ENCODE peak calls at places on chromosomes 13 and 19, in ten cellular contexts. L is suprapubic skin, J is HepG2, X is HCT116, O is transverse colon, V is endothelial cell of umbilical vein, I is breast epithelium, F is K562, Z is stomach, Q is GM12878. B is an unnamed sample.

GRCh38 chr13:110216403-110217041 is 90.4 kb downstream of the COL4A1 start:
- DNase-seq in L (no peak), J (no peak), X (no peak), O (no peak), V (peak), I (no peak), F (no peak), Z (no peak), Q (no peak), B (no peak)

GRCh38 chr19:22052644-22053013 is 345 bp downstream of the ZNF257 start:
- DNase-seq in L (no peak), J (no peak), X (no peak), O (no peak), V (no peak), I (no peak), F (peak), Z (no peak), Q (no peak), B (no peak)

GRCh38 chr13:54183728-54184127 is 1155.1 kb downstream of the OLFM4 start:
- DNase-seq in L (no peak), J (no peak), X (no peak), O (no peak), V (no peak), I (no peak), F (no peak), Z (no peak), Q (no peak), B (no peak)

GRCh38 chr19:54493967-54494585 is 8.6 kb upstream of the LAIR2 start:
- DNase-seq in L (no peak), J (no peak), X (no peak), O (no peak), V (no peak), I (no peak), F (no peak), Z (no peak), Q (no peak), B (no peak)

GRCh38 chr19:44770550-44771257 is 7.0 kb upstream of the CBLC start:
- DNase-seq in L (peak), J (peak), X (peak), O (peak), V (peak), I (peak), F (peak), Z (peak), Q (peak), B (peak)

GRCh38 chr13:32033744-32034143 is 2.2 kb downstream of the FRY start:
- DNase-seq in L (no peak), J (no peak), X (no peak), O (no peak), V (peak), I (no peak), F (no peak), Z (no peak), Q (no peak), B (no peak)

GRCh38 chr13:33280923-33281322 is 4.6 kb downstream of the STARD13 start:
- DNase-seq in L (no peak), J (no peak), X (no peak), O (no peak), V (no peak), I (no peak), F (no peak), Z (no peak), Q (no peak), B (no peak)

GRCh38 chr19:28883241-28883693 is 329.7 kb downstream of the UQCRFS1 start:
- DNase-seq in L (no peak), J (no peak), X (no peak), O (no peak), V (no peak), I (no peak), F (no peak), Z (no peak), Q (no peak), B (no peak)

GRCh38 chr13:54945978-54946377 is 1917.4 kb downstream of the OLFM4 start:
- DNase-seq in L (no peak), J (no peak), X (no peak), O (no peak), V (no peak), I (no peak), F (no peak), Z (no peak), Q (no peak), B (no peak)

GRCh38 chr13:114043421-114044053 is 69.7 kb upstream of the C13orf46 start:
- DNase-seq in L (no peak), J (peak), X (no peak), O (peak), V (no peak), I (no peak), F (no peak), Z (peak), Q (no peak), B (no peak)

GRCh38 chr19:35347171-35347929 is at the start of gene FFAR1:
- DNase-seq in L (peak), J (no peak), X (no peak), O (peak), V (no peak), I (peak), F (no peak), Z (peak), Q (peak), B (peak)

GRCh38 chr13:20412761-20413355 is 112.8 kb downstream of the CRYL1 start:
- DNase-seq in L (peak), J (no peak), X (no peak), O (no peak), V (no peak), I (no peak), F (no peak), Z (no peak), Q (no peak), B (no peak)

GRCh38 chr13:32659736-32660135 is 73.5 kb downstream of the PDS5B start:
- DNase-seq in L (no peak), J (no peak), X (no peak), O (no peak), V (peak), I (no peak), F (no peak), Z (no peak), Q (no peak), B (no peak)

GRCh38 chr13:87821512-87821911 is 150.3 kb downstream of the SLITRK5 start:
- DNase-seq in L (no peak), J (no peak), X (no peak), O (no peak), V (no peak), I (no peak), F (no peak), Z (no peak), Q (no peak), B (no peak)

GRCh38 chr13:80029170-80029569 is 311.8 kb downstream of the SPRY2 start:
- DNase-seq in L (no peak), J (no peak), X (no peak), O (no peak), V (no peak), I (no peak), F (no peak), Z (no peak), Q (no peak), B (no peak)

GRCh38 chr19:33399745-33400681 is 26.5 kb downstream of the CEBPG start:
- DNase-seq in L (no peak), J (no peak), X (no peak), O (peak), V (no peak), I (peak), F (no peak), Z (no peak), Q (no peak), B (no peak)

GRCh38 chr13:113151745-113152707 is 6.4 kb upstream of the PROZ start:
- DNase-seq in L (peak), J (no peak), X (no peak), O (no peak), V (no peak), I (no peak), F (no peak), Z (no peak), Q (no peak), B (no peak)

GRCh38 chr13:113460599-113460998 is 7.3 kb upstream of the ADPRHL1 start:
- DNase-seq in L (no peak), J (no peak), X (no peak), O (no peak), V (no peak), I (no peak), F (no peak), Z (no peak), Q (no peak), B (no peak)

GRCh38 chr13:28489975-28490550 is 4.9 kb downstream of the FLT1 start:
- DNase-seq in L (no peak), J (no peak), X (no peak), O (no peak), V (peak), I (no peak), F (no peak), Z (no peak), Q (no peak), B (no peak)

GRCh38 chr13:113672002-113672651 is 5.1 kb downstream of the GRK1 start:
- DNase-seq in L (peak), J (no peak), X (no peak), O (no peak), V (no peak), I (no peak), F (no peak), Z (no peak), Q (no peak), B (no peak)

GRCh38 chr19:29239220-29239776 is 26.3 kb upstream of the UQCRFS1 start:
- DNase-seq in L (no peak), J (no peak), X (no peak), O (no peak), V (no peak), I (no peak), F (no peak), Z (no peak), Q (no peak), B (no peak)

GRCh38 chr19:33604651-33605050 is 17.1 kb upstream of the CHST8 start:
- DNase-seq in L (no peak), J (no peak), X (no peak), O (no peak), V (no peak), I (no peak), F (no peak), Z (peak), Q (no peak), B (no peak)

GRCh38 chr19:9913237-9914000 is 22.9 kb downstream of the OLFM2 start:
- DNase-seq in L (no peak), J (no peak), X (no peak), O (peak), V (no peak), I (no peak), F (peak), Z (peak), Q (no peak), B (no peak)

GRCh38 chr13:91056746-91057145 is 290.7 kb upstream of the MIR17HG start:
- DNase-seq in L (no peak), J (no peak), X (no peak), O (no peak), V (no peak), I (no peak), F (no peak), Z (no peak), Q (peak), B (no peak)

GRCh38 chr13:49386664-49387063 is 57.2 kb downstream of the CAB39L start:
- DNase-seq in L (no peak), J (no peak), X (no peak), O (no peak), V (no peak), I (no peak), F (no peak), Z (no peak), Q (no peak), B (no peak)

GRCh38 chr19:8608858-8609209 is 1.7 kb downstream of the ADAMTS10 start:
- DNase-seq in L (no peak), J (no peak), X (no peak), O (no peak), V (no peak), I (no peak), F (no peak), Z (no peak), Q (no peak), B (no peak)

GRCh38 chr19:14028901-14029300 is 953 bp downstream of the RLN3 start:
- DNase-seq in L (no peak), J (no peak), X (no peak), O (no peak), V (no peak), I (no peak), F (no peak), Z (no peak), Q (no peak), B (no peak)

GRCh38 chr13:58907347-58907746 is 1256.4 kb downstream of the DIAPH3 start:
- DNase-seq in L (no peak), J (no peak), X (no peak), O (no peak), V (no peak), I (no peak), F (no peak), Z (no peak), Q (no peak), B (no peak)

GRCh38 chr19:53647350-53647749 is 15.6 kb downstream of the DPRX start:
- DNase-seq in L (no peak), J (no peak), X (no peak), O (no peak), V (no peak), I (no peak), F (no peak), Z (no peak), Q (no peak), B (no peak)

GRCh38 chr13:97253581-97254293 is 31.6 kb downstream of the MBNL2 start:
- DNase-seq in L (no peak), J (no peak), X (no peak), O (no peak), V (no peak), I (no peak), F (no peak), Z (no peak), Q (no peak), B (no peak)

GRCh38 chr13:27599845-27600553 is 20.3 kb downstream of the LNX2 start:
- DNase-seq in L (no peak), J (peak), X (peak), O (no peak), V (peak), I (no peak), F (peak), Z (peak), Q (no peak), B (no peak)

GRCh38 chr13:26964278-26965057 is 203.9 kb upstream of the GPR12 start:
- DNase-seq in L (no peak), J (no peak), X (no peak), O (no peak), V (no peak), I (no peak), F (no peak), Z (no peak), Q (no peak), B (no peak)

GRCh38 chr19:15199652-15200574 is 882 bp downstream of the NOTCH3 start:
- DNase-seq in L (no peak), J (no peak), X (no peak), O (no peak), V (no peak), I (peak), F (no peak), Z (no peak), Q (no peak), B (no peak)

GRCh38 chr19:3768015-3768747 is 3.8 kb downstream of the RAX2 start:
- DNase-seq in L (no peak), J (no peak), X (no peak), O (no peak), V (no peak), I (no peak), F (no peak), Z (no peak), Q (no peak), B (no peak)

GRCh38 chr13:113428469-113428865 is 24.8 kb downstream of the ADPRHL1 start:
- DNase-seq in L (no peak), J (no peak), X (no peak), O (no peak), V (no peak), I (no peak), F (no peak), Z (no peak), Q (no peak), B (no peak)

GRCh38 chr19:54337858-54338230 is 1.1 kb downstream of the LILRA4 start:
- DNase-seq in L (no peak), J (no peak), X (no peak), O (no peak), V (no peak), I (no peak), F (no peak), Z (no peak), Q (no peak), B (no peak)

GRCh38 chr13:35699181-35699580 is 222.7 kb upstream of the MAB21L1 start:
- DNase-seq in L (no peak), J (no peak), X (no peak), O (no peak), V (no peak), I (no peak), F (no peak), Z (no peak), Q (no peak), B (no peak)

GRCh38 chr19:6611441-6611852 is 20.5 kb upstream of the CD70 start:
- DNase-seq in L (no peak), J (no peak), X (no peak), O (no peak), V (no peak), I (no peak), F (no peak), Z (no peak), Q (no peak), B (no peak)

GRCh38 chr19:2607712-2608601 is 94.5 kb downstream of the GNG7 start:
- DNase-seq in L (no peak), J (no peak), X (no peak), O (peak), V (no peak), I (no peak), F (no peak), Z (no peak), Q (peak), B (no peak)

GRCh38 chr19:46384396-46384795 is 29.0 kb downstream of the CCDC8 start:
- DNase-seq in L (peak), J (no peak), X (no peak), O (no peak), V (no peak), I (no peak), F (no peak), Z (no peak), Q (no peak), B (no peak)
- TF ChIP-seq POLR2A in L (no peak), J (no peak), X (no peak), O (no peak), V (no peak), I (no peak), F (no peak), Z (no peak), Q (no peak), B (no peak)

GRCh38 chr19:11288349-11288748 is 7.6 kb upstream of the TSPAN16 start:
- DNase-seq in L (no peak), J (no peak), X (no peak), O (no peak), V (peak), I (no peak), F (peak), Z (no peak), Q (no peak), B (no peak)

GRCh38 chr19:11284535-11284934 is 11.4 kb upstream of the TSPAN16 start:
- DNase-seq in L (no peak), J (no peak), X (no peak), O (no peak), V (no peak), I (no peak), F (no peak), Z (no peak), Q (no peak), B (no peak)

GRCh38 chr19:11291415-11291814 is 4.5 kb upstream of the TSPAN16 start:
- DNase-seq in L (no peak), J (no peak), X (no peak), O (no peak), V (no peak), I (no peak), F (no peak), Z (no peak), Q (no peak), B (no peak)

GRCh38 chr19:11281336-11282049 is 14.5 kb upstream of the TSPAN16 start:
- DNase-seq in L (no peak), J (no peak), X (no peak), O (no peak), V (no peak), I (no peak), F (no peak), Z (no peak), Q (no peak), B (no peak)

GRCh38 chr19:11286312-11286974 is 9.5 kb upstream of the TSPAN16 start:
- DNase-seq in L (no peak), J (no peak), X (no peak), O (no peak), V (peak), I (no peak), F (no peak), Z (no peak), Q (no peak), B (no peak)
- TF ChIP-seq POLR2AphosphoS5 in L (no peak), J (no peak), X (no peak), O (no peak), V (peak), I (no peak), F (no peak), Z (no peak), Q (no peak), B (no peak)

DNA sequence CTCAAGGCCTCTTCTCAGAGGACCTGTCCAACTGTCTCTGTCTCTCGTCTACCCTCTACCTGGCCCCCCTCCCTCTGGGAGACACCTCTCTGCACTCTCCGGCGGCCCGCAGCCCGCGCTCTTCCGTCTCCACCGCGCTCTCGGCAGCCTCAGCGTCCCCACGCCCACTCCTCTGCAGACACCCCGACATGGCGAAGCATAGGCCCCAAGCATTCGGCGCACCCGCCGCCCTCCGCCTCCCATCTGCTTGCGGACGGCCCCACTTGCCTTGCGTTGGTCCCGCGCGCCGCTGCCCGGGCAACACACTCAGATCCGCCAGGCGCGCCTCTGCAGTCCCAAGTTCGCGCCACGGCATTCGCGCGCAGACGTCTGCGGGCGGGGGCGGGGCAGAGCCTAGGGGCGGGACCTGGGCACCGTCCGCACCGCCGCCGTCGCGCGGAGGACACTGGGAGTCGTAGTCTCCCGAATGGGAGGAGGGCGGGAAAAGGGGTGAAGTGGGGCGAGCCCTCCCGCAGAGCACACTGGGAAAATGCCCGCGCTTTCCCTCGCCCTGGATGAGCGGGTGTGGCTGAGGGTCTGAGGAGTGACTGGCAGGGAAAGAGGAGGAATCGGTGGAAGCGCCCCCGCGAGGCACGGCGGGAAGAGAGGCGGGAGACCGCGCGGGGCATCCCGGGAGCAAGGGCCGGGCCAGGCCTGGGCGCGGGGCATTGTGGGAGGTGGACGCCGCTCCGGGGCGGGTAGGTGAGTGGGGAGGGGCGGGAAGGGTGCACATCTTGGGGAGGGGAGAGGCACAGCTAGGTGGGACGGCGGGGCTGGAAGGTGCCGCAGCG is at the start of the genes LIG1 and ZSWIM9:
- DNase-seq in L (peak), J (peak), X (peak), O (peak), V (peak), I (peak), F (peak), Z (peak), Q (peak), B (peak)
- TF ChIP-seq POLR2A in L (no peak), J (peak), X (peak), O (peak), V (no peak), I (no peak), F (peak), Z (no peak), Q (peak), B (peak)

DNA sequence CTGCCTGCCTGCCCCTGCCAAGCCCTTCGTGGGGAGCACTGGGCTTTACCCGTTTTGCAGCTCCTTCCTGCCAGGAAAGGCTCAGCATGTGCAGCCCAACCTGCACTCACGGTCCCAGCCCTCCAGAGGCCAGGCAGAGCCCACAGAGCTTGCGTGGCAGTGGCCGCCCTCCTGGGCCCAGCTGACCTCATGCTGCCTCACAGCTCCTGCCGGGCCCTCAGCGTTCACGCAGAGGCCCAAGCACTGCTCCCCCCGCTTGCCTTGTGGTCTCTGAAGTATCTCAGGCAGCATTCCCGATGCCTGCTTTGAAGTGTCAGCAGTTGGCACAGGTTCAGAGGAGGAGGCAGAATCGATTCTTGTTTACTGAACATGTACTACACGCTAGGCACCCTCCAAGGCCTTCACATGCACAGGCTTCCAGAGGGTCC is 32.5 kb downstream of the CAPN12 start:
- DNase-seq in L (no peak), J (no peak), X (no peak), O (peak), V (no peak), I (no peak), F (no peak), Z (no peak), Q (no peak), B (no peak)
- TF ChIP-seq POLR2AphosphoS5 in L (no peak), J (no peak), X (no peak), O (peak), V (no peak), I (no peak), F (no peak), Z (peak), Q (no peak), B (no peak)

GRCh38 chr19:52524086-52524485 is 3.4 kb upstream of the ZNF808 start:
- DNase-seq in L (no peak), J (no peak), X (no peak), O (no peak), V (no peak), I (no peak), F (no peak), Z (no peak), Q (no peak), B (no peak)

GRCh38 chr19:52532480-52532879 is 5.0 kb downstream of the ZNF808 start:
- DNase-seq in L (no peak), J (no peak), X (no peak), O (no peak), V (no peak), I (no peak), F (no peak), Z (no peak), Q (no peak), B (no peak)

GRCh38 chr19:52522555-52522954 is 4.9 kb upstream of the ZNF808 start:
- DNase-seq in L (no peak), J (no peak), X (no peak), O (no peak), V (no peak), I (no peak), F (peak), Z (no peak), Q (no peak), B (no peak)

GRCh38 chr19:52527954-52528326 is 472 bp downstream of the ZNF808 start:
- DNase-seq in L (no peak), J (no peak), X (no peak), O (peak), V (no peak), I (no peak), F (peak), Z (no peak), Q (no peak), B (no peak)

GRCh38 chr19:52527134-52527953 is at the start of gene ZNF808:
- DNase-seq in L (peak), J (peak), X (peak), O (peak), V (peak), I (peak), F (peak), Z (peak), Q (peak), B (peak)
- TF ChIP-seq POLR2A in L (peak), J (peak), X (no peak), O (peak), V (peak), I (no peak), F (peak), Z (no peak), Q (peak), B (peak)